ENCODE peak calls at places on chromosomes 12 and 14, in five cellular contexts. P is HepG2, N is HCT116, I is SK-N-SH, J is H1. H is an unnamed sample.

GRCh38 chr12:132074216-132074615 is 69.9 kb downstream of the DDX51 start:
- DNase-seq in P (no peak), N (no peak), I (no peak), J (no peak), H (no peak)

GRCh38 chr12:119381471-119382235 is 47.1 kb downstream of the CCDC60 start:
- DNase-seq in P (no peak), N (no peak), I (no peak), J (no peak), H (no peak)

GRCh38 chr12:30794591-30795409 is 40.0 kb upstream of the CAPRIN2 start:
- DNase-seq in P (peak; percentile 67), N (peak; percentile 94), I (no peak), J (no peak), H (peak; percentile 96)

GRCh38 chr12:110591508-110592051 is 8.5 kb upstream of the PPTC7 start:
- DNase-seq in P (peak; percentile 89), N (no peak), I (no peak), J (no peak), H (no peak)

GRCh38 chr12:94073441-94074051 is 74.8 kb upstream of the PLXNC1 start:
- DNase-seq in P (no peak), N (no peak), I (no peak), J (no peak), H (no peak)

GRCh38 chr12:57842342-57843294 is 3.9 kb downstream of the CTDSP2 start:
- DNase-seq in P (no peak), N (no peak), I (no peak), J (no peak), H (no peak)

GRCh38 chr14:102857444-102857843 is 65.0 kb upstream of the AMN start:
- DNase-seq in P (no peak), N (no peak), I (no peak), J (no peak), H (no peak)

GRCh38 chr12:59940676-59941342 is 345.0 kb downstream of the SLC16A7 start:
- DNase-seq in P (peak; percentile 9), N (no peak), I (no peak), J (no peak), H (no peak)

GRCh38 chr12:122850048-122850445 is 14.8 kb downstream of the HIP1R start:
- DNase-seq in P (no peak), N (no peak), I (peak; percentile 31), J (no peak), H (no peak)

GRCh38 chr14:74518221-74518620 is 24.7 kb downstream of the ISCA2 start:
- DNase-seq in P (no peak), N (no peak), I (no peak), J (no peak), H (no peak)

GRCh38 chr12:96108321-96108720 is 72.9 kb upstream of the LTA4H start:
- DNase-seq in P (no peak), N (no peak), I (no peak), J (no peak), H (no peak)

GRCh38 chr14:76655331-76655730 is 105.9 kb upstream of the VASH1 start:
- DNase-seq in P (no peak), N (no peak), I (no peak), J (no peak), H (no peak)
- TF ChIP-seq CTCF in P (no peak), N (no peak), I (no peak), J (no peak), H (no peak)

GRCh38 chr12:19712041-19712440 is 272.7 kb downstream of the AEBP2 start:
- DNase-seq in P (no peak), N (peak; percentile 33), I (no peak), J (no peak), H (no peak)

GRCh38 chr12:19706936-19707335 is 267.6 kb downstream of the AEBP2 start:
- DNase-seq in P (no peak), N (no peak), I (no peak), J (no peak), H (no peak)

GRCh38 chr12:19707948-19708409 is 268.7 kb downstream of the AEBP2 start:
- DNase-seq in P (no peak), N (peak; percentile 41), I (no peak), J (no peak), H (no peak)

GRCh38 chr12:19709889-19710288 is 270.6 kb downstream of the AEBP2 start:
- DNase-seq in P (no peak), N (no peak), I (no peak), J (no peak), H (no peak)

GRCh38 chr12:19710811-19711793 is 271.8 kb downstream of the AEBP2 start:
- DNase-seq in P (peak; percentile 1), N (no peak), I (no peak), J (no peak), H (no peak)
- TF ChIP-seq POLR2AphosphoS5 in P (no peak), N (no peak), I (no peak), J (no peak), H (no peak)

GRCh38 chr14:50984061-50984710 is 39.9 kb upstream of the PYGL start:
- DNase-seq in P (no peak), N (no peak), I (no peak), J (no peak), H (no peak)

GRCh38 chr14:50985816-50986396 is 41.6 kb upstream of the PYGL start:
- DNase-seq in P (no peak), N (no peak), I (no peak), J (no peak), H (no peak)

GRCh38 chr14:50980451-50980850 is 36.2 kb upstream of the PYGL start:
- DNase-seq in P (no peak), N (no peak), I (no peak), J (no peak), H (no peak)

GRCh38 chr14:50985124-50985815 is 41.0 kb upstream of the PYGL start:
- DNase-seq in P (no peak), N (no peak), I (no peak), J (no peak), H (no peak)
- TF ChIP-seq SIN3A in P (no peak), N (no peak), I (no peak), J (no peak), H (no peak)

GRCh38 chr14:23910876-23911210 is 42.7 kb upstream of the DHRS4 start:
- DNase-seq in P (no peak), N (no peak), I (no peak), J (no peak), H (no peak)
- TF ChIP-seq CTCF in P (no peak), N (no peak), I (no peak), J (no peak), H (peak; percentile 53)

GRCh38 chr12:12221560-12221959 is 45.3 kb downstream of the LRP6 start:
- DNase-seq in P (no peak), N (no peak), I (no peak), J (no peak), H (no peak)

GRCh38 chr12:12219664-12220063 is 47.2 kb downstream of the LRP6 start:
- DNase-seq in P (peak; percentile 55), N (no peak), I (no peak), J (no peak), H (no peak)

GRCh38 chr12:12226187-12226586 is 40.7 kb downstream of the LRP6 start:
- DNase-seq in P (no peak), N (no peak), I (no peak), J (no peak), H (no peak)

GRCh38 chr12:12228402-12228801 is 38.4 kb downstream of the LRP6 start:
- DNase-seq in P (no peak), N (no peak), I (no peak), J (no peak), H (no peak)

GRCh38 chr12:12224240-12224940 is 42.5 kb downstream of the LRP6 start:
- DNase-seq in P (no peak), N (no peak), I (no peak), J (no peak), H (no peak)
- TF ChIP-seq POLR2AphosphoS5 in P (no peak), N (no peak), I (no peak), J (no peak), H (no peak)

DNA sequence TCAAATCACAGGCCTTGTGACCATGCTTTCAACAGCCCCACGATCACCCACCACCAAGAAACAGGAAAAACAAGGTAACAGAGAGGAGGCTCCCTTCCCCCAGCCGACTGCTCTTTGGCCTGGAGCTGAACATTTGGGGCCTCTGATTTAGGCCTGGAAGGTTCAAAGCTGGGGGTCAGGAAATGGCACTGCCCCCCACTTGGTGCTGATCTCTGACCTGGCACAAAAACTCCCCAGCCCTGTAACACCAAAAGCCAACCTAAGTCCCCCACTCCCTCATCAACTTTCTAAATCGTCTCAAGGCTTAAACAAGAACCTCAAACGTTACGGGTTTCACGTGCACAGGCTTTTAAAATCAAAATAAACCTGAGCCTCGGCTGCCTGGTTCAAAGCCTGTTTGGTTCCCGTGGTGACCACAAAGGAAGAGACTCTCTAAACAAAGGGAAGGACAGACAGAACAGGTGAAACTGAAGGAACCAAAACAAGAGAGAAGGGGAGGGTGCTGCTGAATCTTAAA is 8.9 kb downstream of the ACTN1 start:
- DNase-seq in P (no peak), N (no peak), I (no peak), J (no peak), H (no peak)
- TF ChIP-seq SIN3A in P (no peak), N (no peak), I (no peak), J (no peak), H (no peak)

GRCh38 chr12:82378997-82379396 is 20.7 kb downstream of the METTL25 start:
- DNase-seq in P (no peak), N (no peak), I (no peak), J (no peak), H (no peak)

DNA sequence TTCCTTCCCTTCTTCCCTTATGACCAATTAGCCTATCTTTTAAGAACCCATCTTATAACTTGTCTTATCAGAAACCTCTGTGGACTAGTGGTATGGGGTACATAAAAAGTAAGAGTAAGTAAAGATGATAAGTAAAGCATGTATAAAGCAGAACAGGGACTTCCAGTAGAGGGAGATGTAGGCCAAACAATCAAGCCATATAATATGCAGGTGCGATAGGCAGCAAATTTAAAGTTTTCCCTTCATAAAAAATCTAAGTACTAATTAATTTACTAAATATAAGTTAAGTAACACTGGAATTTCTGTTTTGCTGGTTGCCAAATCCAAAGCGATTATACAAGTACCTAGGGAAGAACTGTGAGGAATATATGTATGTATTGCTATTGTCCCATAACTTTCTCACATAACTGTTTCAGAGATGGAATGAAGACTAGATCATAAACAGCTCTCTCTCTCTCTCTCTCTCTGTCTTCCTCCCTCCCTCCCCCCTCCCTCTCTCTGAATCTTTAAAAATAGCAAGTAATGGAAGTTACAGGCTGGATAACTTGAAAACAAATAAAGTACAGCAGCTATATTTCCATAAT is 25.7 kb downstream of the METTL25 start:
- DNase-seq in P (no peak), N (no peak), I (no peak), J (no peak), H (no peak)
- TF ChIP-seq CTCF in P (peak; percentile 43), N (peak; percentile 60), I (peak; percentile 74), J (peak; percentile 10), H (peak; percentile 62)

GRCh38 chr12:83181074-83181473 is 494.4 kb downstream of the TMTC2 start:
- DNase-seq in P (no peak), N (no peak), I (no peak), J (no peak), H (no peak)

GRCh38 chr12:83179999-83180398 is 493.3 kb downstream of the TMTC2 start:
- DNase-seq in P (no peak), N (no peak), I (no peak), J (no peak), H (no peak)

GRCh38 chr12:83186437-83186836 is 499.7 kb downstream of the TMTC2 start:
- DNase-seq in P (no peak), N (no peak), I (no peak), J (no peak), H (no peak)

DNA sequence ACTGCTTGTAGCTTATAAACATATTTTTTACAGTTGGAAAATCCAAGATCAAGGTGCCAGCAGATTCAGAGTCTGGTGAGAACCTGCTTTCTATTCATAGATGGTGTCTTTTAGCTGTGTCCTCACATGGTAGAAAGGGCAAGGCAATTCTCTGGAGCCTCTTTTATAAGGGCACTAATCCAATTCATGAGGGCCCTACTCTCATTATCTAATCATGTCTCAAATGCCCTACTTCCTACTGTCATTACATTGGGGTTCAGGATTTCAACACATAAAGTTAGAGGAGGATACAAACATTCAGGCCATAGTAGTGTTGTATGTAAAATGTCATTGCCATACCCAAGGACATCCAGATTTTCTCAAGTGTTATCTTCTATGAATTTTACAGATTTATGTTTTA is 496.4 kb downstream of the TMTC2 start:
- DNase-seq in P (no peak), N (no peak), I (no peak), J (no peak), H (no peak)
- TF ChIP-seq POLR2AphosphoS5 in P (no peak), N (no peak), I (no peak), J (no peak), H (no peak)